ENCODE peak calls at places on chromosome X, in seven cellular contexts. One of them, this sample, is unnamed.
A peak's percentile ranks its signal among the peaks of the same experiment; 100 is the strongest.

GRCh38 chrX:153457827-153458466 is 12.1 kb upstream of the TREX2 start:
- DNase-seq in GM12878: no peak
- DNase-seq in H9: no peak
- DNase-seq in stomach: no peak
- DNase-seq in IMR-90: no peak
- DNase-seq in gastrocnemius medialis: no peak
- DNase-seq in GM23248: no peak
- DNase-seq in this sample: no peak

GRCh38 chrX:41470706-41471105 is 23.6 kb downstream of the NYX start:
- DNase-seq in GM23248: no peak
- DNase-seq in IMR-90: no peak
- DNase-seq in GM12878: no peak
- DNase-seq in stomach: no peak
- DNase-seq in gastrocnemius medialis: no peak
- DNase-seq in H9: no peak
- DNase-seq in this sample: no peak

GRCh38 chrX:30141966-30142365 is 73.4 kb upstream of the MAGEB2 start:
- DNase-seq in stomach: no peak
- DNase-seq in IMR-90: peak; percentile 59
- DNase-seq in H9: no peak
- DNase-seq in GM23248: peak; percentile 52
- DNase-seq in GM12878: no peak
- DNase-seq in gastrocnemius medialis: no peak
- DNase-seq in this sample: no peak

GRCh38 chrX:81316163-81316562 is 114.3 kb downstream of the SH3BGRL start:
- DNase-seq in GM12878: no peak
- DNase-seq in gastrocnemius medialis: no peak
- DNase-seq in GM23248: peak; percentile 23
- DNase-seq in H9: no peak
- DNase-seq in stomach: no peak
- DNase-seq in IMR-90: peak; percentile 13
- DNase-seq in this sample: no peak

GRCh38 chrX:113305496-113305895 is 464.9 kb upstream of the AMOT start:
- DNase-seq in GM12878: no peak
- DNase-seq in H9: no peak
- DNase-seq in GM23248: peak; percentile 82
- DNase-seq in stomach: no peak
- DNase-seq in IMR-90: peak; percentile 4
- DNase-seq in gastrocnemius medialis: no peak
- DNase-seq in this sample: no peak

GRCh38 chrX:132875705-132876508 is 82.5 kb downstream of the HS6ST2 start:
- DNase-seq in gastrocnemius medialis: no peak
- DNase-seq in GM23248: no peak
- DNase-seq in stomach: no peak
- DNase-seq in H9: peak; percentile 40
- DNase-seq in GM12878: no peak
- DNase-seq in IMR-90: no peak
- DNase-seq in this sample: no peak

GRCh38 chrX:131729295-131729694 is 185.4 kb downstream of the OR13H1 start:
- DNase-seq in IMR-90: peak; percentile 88
- DNase-seq in stomach: peak; percentile 84
- DNase-seq in H9: no peak
- DNase-seq in gastrocnemius medialis: no peak
- DNase-seq in GM23248: no peak
- DNase-seq in GM12878: peak; percentile 88
- DNase-seq in this sample: peak; percentile 81

GRCh38 chrX:51891821-51892551 is 1.4 kb upstream of the MAGED1 start:
- DNase-seq in gastrocnemius medialis: peak; percentile 26
- DNase-seq in GM12878: no peak
- DNase-seq in H9: no peak
- DNase-seq in stomach: no peak
- DNase-seq in GM23248: peak; percentile 82
- DNase-seq in IMR-90: peak; percentile 69
- DNase-seq in this sample: no peak

GRCh38 chrX:70452143-70452733 is 7.6 kb downstream of the DLG3 start:
- DNase-seq in GM12878: no peak
- DNase-seq in stomach: peak; percentile 64
- DNase-seq in IMR-90: peak; percentile 17
- DNase-seq in GM23248: peak; percentile 58
- DNase-seq in H9: peak; percentile 60
- DNase-seq in gastrocnemius medialis: peak; percentile 4
- DNase-seq in this sample: peak; percentile 72

GRCh38 chrX:155068165-155068564 is 2.8 kb downstream of the CMC4 start:
- DNase-seq in GM23248: peak; percentile 80
- DNase-seq in H9: no peak
- DNase-seq in gastrocnemius medialis: no peak
- DNase-seq in GM12878: no peak
- DNase-seq in IMR-90: peak; percentile 70
- DNase-seq in stomach: no peak
- DNase-seq in this sample: no peak

GRCh38 chrX:55796496-55796895 is 78.9 kb downstream of the RRAGB start:
- DNase-seq in gastrocnemius medialis: no peak
- DNase-seq in GM23248: no peak
- DNase-seq in GM12878: no peak
- DNase-seq in H9: no peak
- DNase-seq in IMR-90: no peak
- DNase-seq in stomach: no peak
- DNase-seq in this sample: no peak

GRCh38 chrX:124023838-124024238 is 62.3 kb downstream of the STAG2 start:
- DNase-seq in IMR-90: peak; percentile 41
- DNase-seq in GM23248: peak; percentile 68
- DNase-seq in H9: no peak
- DNase-seq in stomach: no peak
- DNase-seq in gastrocnemius medialis: no peak
- DNase-seq in GM12878: no peak
- DNase-seq in this sample: no peak

GRCh38 chrX:63050225-63050624 is 300.9 kb downstream of the SPIN4 start:
- DNase-seq in gastrocnemius medialis: no peak
- DNase-seq in stomach: no peak
- DNase-seq in GM12878: peak; percentile 11
- DNase-seq in H9: no peak
- DNase-seq in GM23248: no peak
- DNase-seq in IMR-90: no peak
- DNase-seq in this sample: no peak

GRCh38 chrX:120336899-120337298 is 25.0 kb upstream of the ATP1B4 start:
- DNase-seq in gastrocnemius medialis: no peak
- DNase-seq in GM12878: no peak
- DNase-seq in IMR-90: no peak
- DNase-seq in GM23248: no peak
- DNase-seq in H9: no peak
- DNase-seq in stomach: no peak
- DNase-seq in this sample: no peak

GRCh38 chrX:3788494-3789233 is 75.2 kb upstream of the PRKX start:
- DNase-seq in GM23248: no peak
- DNase-seq in stomach: no peak
- DNase-seq in IMR-90: no peak
- DNase-seq in GM12878: no peak
- DNase-seq in H9: peak; percentile 58
- DNase-seq in gastrocnemius medialis: no peak
- DNase-seq in this sample: peak; percentile 8

GRCh38 chrX:10628906-10629305 is 8.5 kb upstream of the MID1 start:
- DNase-seq in gastrocnemius medialis: no peak
- DNase-seq in GM23248: no peak
- DNase-seq in GM12878: no peak
- DNase-seq in IMR-90: no peak
- DNase-seq in H9: no peak
- DNase-seq in stomach: no peak
- DNase-seq in this sample: no peak

GRCh38 chrX:8815460-8816065 is 14.4 kb upstream of the FAM9A start:
- DNase-seq in GM23248: peak; percentile 34
- DNase-seq in IMR-90: peak; percentile 40
- DNase-seq in stomach: no peak
- DNase-seq in GM12878: peak; percentile 4
- DNase-seq in gastrocnemius medialis: no peak
- DNase-seq in H9: no peak
- DNase-seq in this sample: no peak

GRCh38 chrX:38612281-38612680 is 50.9 kb downstream of the TSPAN7 start:
- DNase-seq in GM23248: no peak
- DNase-seq in stomach: no peak
- DNase-seq in GM12878: no peak
- DNase-seq in gastrocnemius medialis: peak; percentile 50
- DNase-seq in IMR-90: no peak
- DNase-seq in H9: no peak
- DNase-seq in this sample: no peak

GRCh38 chrX:154019061-154019621 is 561 bp downstream of the IRAK1 start:
- DNase-seq in H9: no peak
- DNase-seq in stomach: no peak
- DNase-seq in GM12878: no peak
- DNase-seq in IMR-90: no peak
- DNase-seq in gastrocnemius medialis: no peak
- DNase-seq in GM23248: peak; percentile 48
- DNase-seq in this sample: peak; percentile 12

GRCh38 chrX:134396174-134396573 is 63.8 kb upstream of the HPRT1 start:
- DNase-seq in H9: no peak
- DNase-seq in GM12878: no peak
- DNase-seq in IMR-90: peak; percentile 17
- DNase-seq in stomach: no peak
- DNase-seq in gastrocnemius medialis: no peak
- DNase-seq in GM23248: peak; percentile 45
- DNase-seq in this sample: no peak

GRCh38 chrX:68842781-68843581 is 14.2 kb downstream of the EFNB1 start:
- DNase-seq in GM12878: no peak
- DNase-seq in H9: no peak
- DNase-seq in IMR-90: peak; percentile 19
- DNase-seq in stomach: peak; percentile 39
- DNase-seq in gastrocnemius medialis: no peak
- DNase-seq in GM23248: no peak
- DNase-seq in this sample: no peak
- H3K4me1 ChIP-seq in GM12878: no peaks in the 10 kb centered on the region
- H3K4me1 ChIP-seq in H9: peaks cover 4% of the 10 kb centered on the region
- H3K4me1 ChIP-seq in IMR-90: peaks cover 5% of the 10 kb centered on the region
- H3K4me1 ChIP-seq in stomach: peaks cover 30% of the 10 kb centered on the region
- H3K4me1 ChIP-seq in gastrocnemius medialis: no peaks in the 10 kb centered on the region
- H3K4me1 ChIP-seq in GM23248: no peaks in the 10 kb centered on the region
- H3K4me1 ChIP-seq in this sample: no peaks in the 10 kb centered on the region

GRCh38 chrX:23902419-23902818 is 5.3 kb downstream of the APOO start:
- DNase-seq in GM23248: peak; percentile 72
- DNase-seq in gastrocnemius medialis: no peak
- DNase-seq in H9: no peak
- DNase-seq in stomach: no peak
- DNase-seq in IMR-90: peak; percentile 73
- DNase-seq in GM12878: no peak
- DNase-seq in this sample: no peak
- H3K27ac ChIP-seq in GM23248: peak overlapping the region; percentile 82
- H3K27ac ChIP-seq in gastrocnemius medialis: no peak overlapping the region
- H3K27ac ChIP-seq in H9: no peak overlapping the region
- H3K27ac ChIP-seq in stomach: peak overlapping the region; percentile 79
- H3K27ac ChIP-seq in IMR-90: no peak overlapping the region
- H3K27ac ChIP-seq in GM12878: peak overlapping the region; percentile 6
- H3K27ac ChIP-seq in this sample: no peak overlapping the region

DNA sequence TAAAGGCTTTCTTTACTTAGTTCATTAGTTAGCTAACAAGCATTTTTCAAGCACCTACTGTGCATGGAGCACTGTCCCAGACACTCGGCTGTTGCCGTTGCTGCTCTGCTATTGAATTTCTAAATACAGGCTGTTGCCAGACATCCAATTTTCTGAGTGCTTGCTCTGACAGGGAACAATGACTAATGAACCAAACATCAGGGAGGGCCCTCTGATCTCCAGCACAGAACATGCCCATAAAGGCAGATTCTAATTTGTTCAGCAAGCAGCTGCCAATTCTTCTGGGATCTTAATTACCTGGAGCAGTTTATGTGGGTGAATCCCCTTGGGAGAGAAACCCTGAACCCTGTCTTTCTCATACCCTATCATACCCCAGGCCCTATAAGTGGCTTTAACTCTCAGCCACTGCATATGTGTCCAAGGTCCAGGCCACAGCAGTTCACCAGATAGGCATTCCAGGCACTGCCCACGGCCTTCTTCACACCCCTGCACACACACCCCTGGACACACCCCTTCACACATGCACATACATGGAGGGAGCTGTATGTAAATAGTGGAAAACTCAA is 27.9 kb downstream of the TSC22D3 start:
- DNase-seq in IMR-90: peak; percentile 19
- DNase-seq in GM23248: peak; percentile 68
- DNase-seq in GM12878: no peak
- DNase-seq in stomach: no peak
- DNase-seq in gastrocnemius medialis: peak; percentile 69
- DNase-seq in H9: no peak
- DNase-seq in this sample: no peak
- H3K27me3 ChIP-seq in IMR-90: peaks cover 57% of the 10 kb centered on the region
- H3K27me3 ChIP-seq in GM23248: peaks cover 3% of the 10 kb centered on the region
- H3K27me3 ChIP-seq in GM12878: no peaks in the 10 kb centered on the region
- H3K27me3 ChIP-seq in stomach: peaks cover 4% of the 10 kb centered on the region
- H3K27me3 ChIP-seq in gastrocnemius medialis: no peaks in the 10 kb centered on the region
- H3K27me3 ChIP-seq in H9: no peaks in the 10 kb centered on the region
- H3K27me3 ChIP-seq in this sample: no peaks in the 10 kb centered on the region

GRCh38 chrX:148269513-148269912 is 230.9 kb upstream of the AFF2 start:
- DNase-seq in H9: no peak
- DNase-seq in IMR-90: no peak
- DNase-seq in gastrocnemius medialis: no peak
- DNase-seq in stomach: no peak
- DNase-seq in GM23248: no peak
- DNase-seq in GM12878: no peak
- DNase-seq in this sample: no peak
- H3K4me1 ChIP-seq in H9: no peaks in the 10 kb centered on the region
- H3K4me1 ChIP-seq in IMR-90: no peaks in the 10 kb centered on the region
- H3K4me1 ChIP-seq in gastrocnemius medialis: no peaks in the 10 kb centered on the region
- H3K4me1 ChIP-seq in stomach: no peaks in the 10 kb centered on the region
- H3K4me1 ChIP-seq in GM23248: no peaks in the 10 kb centered on the region
- H3K4me1 ChIP-seq in GM12878: no peaks in the 10 kb centered on the region
- H3K4me1 ChIP-seq in this sample: no peaks in the 10 kb centered on the region

DNA sequence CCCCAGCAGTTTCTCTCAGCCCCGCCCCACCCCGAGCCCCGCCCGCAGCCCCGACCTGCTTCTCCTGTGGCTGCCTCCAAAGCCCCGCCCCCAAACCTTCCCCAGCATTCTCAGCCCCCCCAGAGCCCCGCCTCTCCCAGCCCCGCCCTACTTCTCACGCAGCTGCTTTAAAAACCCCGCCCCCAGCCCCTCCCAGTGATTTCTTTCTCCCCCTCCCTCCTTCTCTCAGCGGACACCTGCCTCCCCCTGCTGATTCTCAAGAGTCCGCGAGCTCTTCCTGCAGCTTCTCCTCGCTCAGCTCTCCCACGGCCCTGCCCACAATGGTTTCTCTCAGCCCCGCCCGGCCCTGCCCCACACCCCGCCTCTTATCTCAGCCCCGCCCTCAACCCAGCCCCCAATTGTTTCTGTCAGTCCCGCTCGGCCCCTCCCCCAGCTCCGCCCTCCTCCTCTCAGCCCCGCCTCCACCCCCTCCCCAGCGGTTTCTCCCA is 635 bp upstream of the EOLA1 start:
- DNase-seq in H9: no peak
- DNase-seq in GM23248: peak; percentile 91
- DNase-seq in gastrocnemius medialis: peak; percentile 90
- DNase-seq in GM12878: no peak
- DNase-seq in stomach: peak; percentile 92
- DNase-seq in IMR-90: peak; percentile 84
- DNase-seq in this sample: peak; percentile 85
- H3K27ac ChIP-seq in H9: no peak overlapping the region
- H3K27ac ChIP-seq in GM23248: peak overlapping the region; percentile 99
- H3K27ac ChIP-seq in gastrocnemius medialis: peak overlapping the region; percentile 88
- H3K27ac ChIP-seq in GM12878: peak overlapping the region; percentile 77
- H3K27ac ChIP-seq in stomach: peak overlapping the region; percentile 94
- H3K27ac ChIP-seq in IMR-90: peak overlapping the region; percentile 98
- H3K27ac ChIP-seq in this sample: peak overlapping the region; percentile 99

DNA sequence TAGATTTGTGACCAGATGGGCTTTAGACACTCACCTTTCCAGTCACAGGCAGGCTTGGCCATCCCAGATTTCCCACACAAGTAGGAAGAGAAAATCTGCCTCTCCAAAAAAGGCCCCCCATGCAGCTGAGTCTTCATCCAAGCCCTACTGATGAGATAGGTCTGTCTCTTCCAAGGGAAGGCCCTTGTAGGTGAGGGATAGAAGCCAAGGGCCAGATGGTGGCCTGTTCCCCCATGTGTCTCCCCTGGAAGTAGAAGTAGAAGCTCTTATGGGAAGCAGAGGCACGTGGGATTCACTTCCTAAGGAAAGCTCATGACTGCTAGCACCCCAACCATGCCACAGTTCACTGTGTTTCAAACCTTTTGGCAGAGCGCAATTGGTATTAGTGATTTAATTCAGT is 81.5 kb downstream of the REPS2 start:
- DNase-seq in GM12878: no peak
- DNase-seq in H9: no peak
- DNase-seq in IMR-90: no peak
- DNase-seq in gastrocnemius medialis: no peak
- DNase-seq in stomach: no peak
- DNase-seq in GM23248: no peak
- DNase-seq in this sample: no peak
- H3K27me3 ChIP-seq in GM12878: peaks cover 2% of the 10 kb centered on the region
- H3K27me3 ChIP-seq in H9: no peaks in the 10 kb centered on the region
- H3K27me3 ChIP-seq in IMR-90: peaks cover 23% of the 10 kb centered on the region
- H3K27me3 ChIP-seq in gastrocnemius medialis: no peaks in the 10 kb centered on the region
- H3K27me3 ChIP-seq in stomach: no peaks in the 10 kb centered on the region
- H3K27me3 ChIP-seq in GM23248: no peaks in the 10 kb centered on the region
- H3K27me3 ChIP-seq in this sample: no peaks in the 10 kb centered on the region